ENCODE peak calls at places on chromosomes 12 and 14, in ten cellular contexts. N, V, I, L, M, K, B, G, Q and T are unnamed samples.

GRCh38 chr12:111313833-111314259 is 55.0 kb downstream of the PHETA1 start:
- DNase-seq in N (peak; percentile 91), V (peak; percentile 95), I (peak; percentile 46), L (peak; percentile 52), M (peak; percentile 93), K (peak; percentile 62), B (peak; percentile 77), G (peak; percentile 93), Q (peak; percentile 64), T (peak; percentile 19)

GRCh38 chr12:52787324-52787996 is 8.5 kb downstream of the KRT3 start:
- DNase-seq in N (no peak), V (no peak), I (no peak), L (no peak), M (no peak), K (no peak), B (no peak), G (no peak), Q (no peak), T (no peak)

GRCh38 chr12:27936196-27936595 is 36.3 kb downstream of the PTHLH start:
- DNase-seq in N (no peak), V (no peak), I (no peak), L (no peak), M (no peak), K (no peak), B (no peak), G (no peak), Q (no peak), T (no peak)

GRCh38 chr14:71776463-71777359 is 155.5 kb upstream of the RGS6 start:
- DNase-seq in N (no peak), V (no peak), I (no peak), L (peak; percentile 77), M (no peak), K (no peak), B (peak; percentile 25), G (no peak), Q (no peak), T (no peak)

GRCh38 chr12:126545411-126545810 is 1480.2 kb downstream of the AACS start:
- DNase-seq in N (no peak), V (no peak), I (no peak), L (peak; percentile 34), M (no peak), K (no peak), B (no peak), G (no peak), Q (no peak), T (no peak)

GRCh38 chr12:108838194-108839010 is 19.0 kb downstream of the SSH1 start:
- DNase-seq in N (no peak), V (peak; percentile 96), I (peak; percentile 54), L (peak; percentile 100), M (peak; percentile 96), K (peak; percentile 38), B (peak; percentile 83), G (peak; percentile 94), Q (peak; percentile 89), T (peak; percentile 92)

GRCh38 chr12:49543221-49543913 is 4.5 kb downstream of the KCNH3 start:
- DNase-seq in N (no peak), V (no peak), I (no peak), L (no peak), M (no peak), K (no peak), B (no peak), G (no peak), Q (no peak), T (no peak)

GRCh38 chr12:123942277-123942653 is 30.4 kb downstream of the CCDC92 start:
- DNase-seq in N (no peak), V (no peak), I (no peak), L (peak; percentile 86), M (no peak), K (no peak), B (no peak), G (peak; percentile 33), Q (no peak), T (peak; percentile 51)

GRCh38 chr14:102491366-102491765 is 18.2 kb downstream of the ANKRD9 start:
- DNase-seq in N (peak; percentile 12), V (no peak), I (no peak), L (no peak), M (no peak), K (no peak), B (no peak), G (no peak), Q (no peak), T (no peak)

GRCh38 chr12:85805654-85806053 is 30.6 kb downstream of the RASSF9 start:
- DNase-seq in N (no peak), V (no peak), I (no peak), L (peak; percentile 73), M (no peak), K (no peak), B (no peak), G (no peak), Q (no peak), T (no peak)

GRCh38 chr14:44149597-44149996 is 357.5 kb downstream of the FSCB start:
- DNase-seq in N (no peak), V (no peak), I (no peak), L (no peak), M (peak; percentile 85), K (no peak), B (no peak), G (peak; percentile 17), Q (no peak), T (no peak)

GRCh38 chr14:93045965-93046695 is 69.6 kb downstream of the ITPK1 start:
- DNase-seq in N (no peak), V (no peak), I (no peak), L (peak; percentile 85), M (no peak), K (no peak), B (no peak), G (no peak), Q (no peak), T (no peak)

GRCh38 chr12:110281549-110282342 is 699 bp downstream of the ATP2A2 start:
- DNase-seq in N (no peak), V (peak; percentile 54), I (peak; percentile 27), L (peak; percentile 58), M (peak; percentile 44), K (peak; percentile 12), B (peak; percentile 59), G (no peak), Q (peak; percentile 83), T (peak; percentile 24)